ENCODE peak calls at places on chromosomes 16 and 17, in nine cellular contexts. N is neural progenitor cell, D is HCT116, A is SK-N-SH, O is PC-3, J is GM23338, M is GM23248, G is MM.1S, P is OCI-LY7. U is an unnamed sample.
A peak's percentile ranks its signal among the peaks of the same experiment; 100 is the strongest.

GRCh38 chr16:60605176-60605575 is 1431.1 kb downstream of the CDH8 start:
- DNase-seq in M (no peak), J (peak; percentile 16), P (no peak), O (no peak), A (no peak), D (no peak), G (no peak), N (no peak), U (no peak)

GRCh38 chr16:12582696-12583095 is 221.0 kb downstream of the CPPED1 start:
- DNase-seq in M (no peak), J (no peak), O (no peak), A (no peak), G (no peak), D (no peak), P (no peak), N (no peak), U (no peak)

GRCh38 chr16:46918905-46919792 is 35.0 kb downstream of the GPT2 start:
- DNase-seq in J (no peak), O (no peak), P (peak; percentile 72), A (no peak), G (no peak), M (no peak), D (no peak), N (peak; percentile 80), U (peak; percentile 45)

GRCh38 chr16:85338989-85339388 is 226.7 kb upstream of the CIBAR2 start:
- DNase-seq in D (no peak), J (no peak), P (no peak), N (no peak), A (no peak), M (no peak), O (no peak), G (no peak), U (no peak)

GRCh38 chr16:89374393-89374948 is 115.9 kb downstream of the ANKRD11 start:
- DNase-seq in P (no peak), D (no peak), M (no peak), N (peak; percentile 74), J (peak; percentile 79), A (peak; percentile 79), O (peak; percentile 44), G (no peak), U (no peak)

GRCh38 chr16:66728117-66728787 is 23.2 kb downstream of the DYNC1LI2 start:
- DNase-seq in G (peak; percentile 56), O (peak; percentile 66), N (peak; percentile 65), J (peak; percentile 77), M (peak; percentile 83), D (peak; percentile 28), A (peak; percentile 59), P (peak; percentile 74), U (peak; percentile 78)

GRCh38 chr17:76414334-76415295 is 30.2 kb downstream of the SPHK1 start:
- DNase-seq in J (no peak), D (no peak), G (no peak), A (peak; percentile 94), M (peak; percentile 51), N (peak; percentile 21), P (no peak), O (no peak), U (peak; percentile 66)

GRCh38 chr17:80834896-80835281 is 156.8 kb upstream of the CHMP6 start:
- DNase-seq in D (no peak), P (no peak), N (no peak), J (no peak), M (no peak), O (no peak), A (no peak), G (no peak), U (no peak)

GRCh38 chr17:2692781-2693135 is 18.8 kb downstream of the CLUH start:
- DNase-seq in O (no peak), D (no peak), G (no peak), A (peak; percentile 27), P (no peak), M (no peak), J (no peak), N (no peak), U (no peak)

GRCh38 chr17:79658811-79659207 is 48.0 kb upstream of the RBFOX3 start:
- DNase-seq in D (peak; percentile 43), J (peak; percentile 85), P (peak; percentile 12), M (peak; percentile 38), N (peak; percentile 77), A (peak; percentile 77), O (peak; percentile 32), G (no peak), U (peak; percentile 70)

GRCh38 chr17:11268176-11268575 is 27.2 kb downstream of the SHISA6 start:
- DNase-seq in M (no peak), N (no peak), G (no peak), J (no peak), A (no peak), D (no peak), P (no peak), O (no peak), U (no peak)
- TF ChIP-seq EZH2phosphoT487 in M (no peak), N (no peak), G (no peak), J (no peak), A (no peak), D (no peak), P (no peak), O (no peak), U (no peak)

GRCh38 chr17:47427985-47428384 is 102.9 kb upstream of the NPEPPS start:
- DNase-seq in A (no peak), M (no peak), N (no peak), G (no peak), D (no peak), P (no peak), O (no peak), J (no peak), U (no peak)
- TF ChIP-seq EZH2phosphoT487 in A (no peak), M (no peak), N (no peak), G (no peak), D (no peak), P (no peak), O (no peak), J (no peak), U (no peak)

GRCh38 chr17:15213381-15214087 is 51.6 kb downstream of the PMP22 start:
- DNase-seq in A (peak; percentile 31), J (peak; percentile 72), M (peak; percentile 50), G (no peak), P (peak; percentile 18), N (peak; percentile 68), O (peak; percentile 65), D (no peak), U (no peak)
- TF ChIP-seq EZH2phosphoT487 in A (no peak), J (no peak), M (no peak), G (no peak), P (no peak), N (no peak), O (no peak), D (no peak), U (no peak)

GRCh38 chr17:66903781-66904180 is 60.7 kb upstream of the CACNG4 start:
- DNase-seq in P (no peak), O (no peak), D (no peak), J (no peak), N (no peak), M (no peak), A (no peak), G (no peak), U (no peak)

GRCh38 chr17:66909811-66910210 is 54.7 kb upstream of the CACNG4 start:
- DNase-seq in G (no peak), J (no peak), D (no peak), A (no peak), N (no peak), O (no peak), P (no peak), M (no peak), U (no peak)

GRCh38 chr17:66906321-66907278 is 57.9 kb upstream of the CACNG4 start:
- DNase-seq in O (peak; percentile 90), J (peak; percentile 87), P (peak; percentile 69), D (peak; percentile 81), A (peak; percentile 87), G (peak; percentile 66), N (peak; percentile 64), M (peak; percentile 85), U (peak; percentile 87)

GRCh38 chr17:66900126-66901010 is 64.1 kb upstream of the CACNG4 start:
- DNase-seq in J (no peak), G (peak; percentile 12), N (no peak), D (peak; percentile 28), A (peak; percentile 60), O (peak; percentile 72), M (peak; percentile 25), P (peak; percentile 11), U (no peak)

GRCh38 chr17:66904760-66905637 is 59.5 kb upstream of the CACNG4 start:
- DNase-seq in M (peak; percentile 43), O (peak; percentile 87), A (peak; percentile 81), D (no peak), N (no peak), G (no peak), J (no peak), P (no peak), U (peak; percentile 53)
- TF ChIP-seq EZH2phosphoT487 in M (no peak), O (no peak), A (no peak), D (no peak), N (no peak), G (no peak), J (no peak), P (no peak), U (no peak)

GRCh38 chr17:21287703-21288449 is 3.4 kb downstream of the MAP2K3 start:
- DNase-seq in O (peak; percentile 100), D (peak; percentile 96), J (no peak), M (peak; percentile 98), G (peak; percentile 96), N (no peak), P (peak; percentile 95), A (peak; percentile 43), U (peak; percentile 91)

GRCh38 chr17:21285164-21286065 is 904 bp downstream of the MAP2K3 start:
- DNase-seq in D (no peak), G (no peak), J (no peak), A (peak; percentile 33), N (peak; percentile 36), M (peak; percentile 78), P (peak; percentile 34), O (peak; percentile 55), U (peak; percentile 49)

GRCh38 chr17:21288581-21289017 is 4.1 kb downstream of the MAP2K3 start:
- DNase-seq in D (no peak), M (peak; percentile 47), J (no peak), N (no peak), O (peak; percentile 31), A (no peak), P (peak; percentile 81), G (no peak), U (no peak)

GRCh38 chr17:21286066-21286770 is 1.7 kb downstream of the MAP2K3 start:
- DNase-seq in P (peak; percentile 58), O (peak; percentile 99), N (peak; percentile 45), A (peak; percentile 50), G (no peak), D (peak; percentile 81), M (peak; percentile 99), J (no peak), U (peak; percentile 94)

GRCh38 chr17:21286771-21287702 is 2.5 kb downstream of the MAP2K3 start:
- DNase-seq in M (no peak), P (peak; percentile 29), N (no peak), A (no peak), O (peak; percentile 78), J (no peak), G (peak; percentile 38), D (peak; percentile 12), U (no peak)
- TF ChIP-seq EZH2phosphoT487 in M (no peak), P (no peak), N (no peak), A (no peak), O (no peak), J (no peak), G (no peak), D (no peak), U (no peak)

U was measured in hepatocyte.